ENCODE peak calls at places on chromosomes 4 and X, in five cellular contexts. U is IMR-90, X is GM12878, B is SK-N-SH, A is K562. Q is an unnamed sample.

GRCh38 chrX:63750846-63751245 is 34.2 kb downstream of the ARHGEF9 start:
- DNase-seq in X (no peak), B (no peak), U (no peak), A (no peak), Q (no peak)

GRCh38 chr4:24473309-24473721 is 111.0 kb downstream of the DHX15 start:
- DNase-seq in U (peak; percentile 27), B (peak; percentile 25), X (no peak), A (no peak), Q (no peak)

GRCh38 chrX:107775000-107775733 is 420 bp downstream of the TSC22D3 start:
- DNase-seq in B (no peak), X (no peak), A (no peak), U (no peak), Q (peak; percentile 7)

GRCh38 chr4:159504634-159505033 is 401.8 kb downstream of the RAPGEF2 start:
- DNase-seq in X (no peak), U (no peak), B (no peak), A (no peak), Q (no peak)

GRCh38 chr4:88002786-88003185 is 4.6 kb upstream of the PKD2 start:
- DNase-seq in B (no peak), U (no peak), X (no peak), A (no peak), Q (no peak)

GRCh38 chrX:95382799-95383198 is 1301.8 kb upstream of the DIAPH2 start:
- DNase-seq in U (no peak), B (no peak), A (no peak), X (no peak), Q (no peak)

GRCh38 chr4:76748649-76749048 is 149.3 kb downstream of the SOWAHB start:
- DNase-seq in U (peak; percentile 41), X (no peak), B (peak; percentile 56), A (no peak), Q (peak; percentile 13)

GRCh38 chr4:101349346-101350064 is 2.2 kb upstream of the PPP3CA start:
- DNase-seq in X (no peak), B (peak; percentile 36), U (no peak), A (no peak), Q (peak; percentile 61)

GRCh38 chr4:2399631-2400190 is 18.7 kb downstream of the ZFYVE28 start:
- DNase-seq in B (no peak), A (no peak), X (no peak), U (no peak), Q (no peak)

GRCh38 chr4:182881928-182882327 is 35.3 kb downstream of the DCTD start:
- DNase-seq in U (no peak), X (no peak), B (peak; percentile 85), A (no peak), Q (no peak)

GRCh38 chrX:42615161-42615563 is 162.8 kb downstream of the PPP1R2C start:
- DNase-seq in U (no peak), X (no peak), B (no peak), A (no peak), Q (no peak)

GRCh38 chr4:82713856-82714255 is 84.7 kb downstream of the SCD5 start:
- DNase-seq in X (no peak), U (peak; percentile 24), B (no peak), A (no peak), Q (no peak)

DNA sequence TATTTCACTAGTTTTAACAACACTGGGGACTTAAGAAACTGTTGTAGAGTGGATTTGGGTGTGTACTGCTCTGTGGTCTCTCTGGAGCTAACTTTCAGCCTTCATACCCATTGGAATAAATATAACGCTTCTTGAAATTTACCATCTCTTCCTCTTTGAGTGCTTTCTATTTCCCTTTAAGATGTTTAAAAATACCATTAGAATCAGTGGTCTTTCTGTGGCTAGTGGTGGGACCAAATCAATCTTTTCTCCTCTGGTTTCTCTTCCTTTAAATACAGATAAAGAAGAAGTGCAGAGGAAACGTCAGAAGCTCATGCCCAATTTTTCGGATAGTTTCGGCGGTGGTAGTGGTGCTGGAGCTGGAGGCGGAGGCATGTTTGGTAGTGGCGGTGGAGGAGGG is 92.0 kb downstream of the NFKB1 start:
- DNase-seq in A (no peak), U (no peak), X (no peak), B (no peak), Q (no peak)
- TF ChIP-seq RCOR1 in A (no peak), U (no peak), X (no peak), B (no peak), Q (no peak)

GRCh38 chrX:24148118-24148517 is 1.4 kb upstream of the ZFX start:
- DNase-seq in B (no peak), A (no peak), U (peak; percentile 11), X (no peak), Q (no peak)
- TF ChIP-seq RCOR1 in B (no peak), A (no peak), U (no peak), X (no peak), Q (no peak)

GRCh38 chr4:156738756-156739155 is 232.8 kb downstream of the PDGFC start:
- DNase-seq in B (no peak), X (no peak), A (no peak), U (no peak), Q (no peak)
- TF ChIP-seq RCOR1 in B (no peak), X (no peak), A (no peak), U (no peak), Q (no peak)

GRCh38 chr4:47326067-47326466 is 137.4 kb downstream of the COMMD8 start:
- DNase-seq in U (no peak), X (no peak), A (no peak), B (no peak), Q (no peak)
- TF ChIP-seq RCOR1 in U (no peak), X (no peak), A (no peak), B (no peak), Q (no peak)

GRCh38 chrX:38500886-38501285 is 60.5 kb upstream of the TSPAN7 start:
- DNase-seq in X (no peak), U (no peak), A (no peak), B (no peak), Q (no peak)
- TF ChIP-seq RCOR1 in X (no peak), U (no peak), A (no peak), B (no peak), Q (no peak)

GRCh38 chrX:39756086-39756883 is 341.5 kb downstream of the BCOR start:
- DNase-seq in X (no peak), B (no peak), U (no peak), A (no peak), Q (peak; percentile 35)

GRCh38 chrX:39755152-39756032 is 342.4 kb downstream of the BCOR start:
- DNase-seq in A (peak; percentile 75), U (peak; percentile 93), B (peak; percentile 50), X (no peak), Q (peak; percentile 81)

GRCh38 chrX:39752820-39753219 is 344.9 kb downstream of the BCOR start:
- DNase-seq in X (no peak), U (peak; percentile 29), B (no peak), A (no peak), Q (no peak)

GRCh38 chrX:39750798-39751197 is 347.0 kb downstream of the BCOR start:
- DNase-seq in U (no peak), X (no peak), A (no peak), B (no peak), Q (no peak)

DNA sequence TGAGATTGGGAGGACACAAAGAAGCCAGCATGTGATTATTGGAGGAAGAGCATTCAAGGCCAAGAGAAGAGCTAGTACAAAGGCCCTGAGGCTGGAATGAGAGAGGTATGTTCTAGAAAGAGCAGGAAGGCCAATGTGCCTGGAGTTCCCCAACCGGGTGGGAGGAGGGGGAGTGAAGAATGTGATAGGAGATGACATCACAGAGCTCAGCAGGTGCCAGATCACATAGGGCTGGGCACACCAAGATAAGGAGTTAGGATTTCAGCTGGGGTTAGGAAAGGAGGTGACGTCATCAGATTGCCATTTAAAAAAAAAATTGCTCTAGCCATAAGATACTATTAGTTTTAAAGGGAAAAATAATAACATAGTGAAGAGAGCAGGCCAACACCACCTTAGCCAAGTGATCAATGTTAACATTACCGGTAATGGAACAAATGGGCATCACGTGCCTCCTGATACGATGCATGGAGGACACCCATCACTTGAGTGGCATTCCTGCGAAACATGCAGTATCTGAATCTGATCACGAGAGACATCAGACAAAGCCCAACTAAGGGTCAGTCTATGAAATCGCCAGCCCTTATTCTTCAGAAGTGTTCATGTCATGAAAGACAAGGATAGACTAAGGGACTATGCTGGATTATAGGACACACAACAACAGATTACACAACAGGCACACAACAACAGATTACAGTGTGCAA is 344.3 kb downstream of the BCOR start:
- DNase-seq in B (no peak), A (peak; percentile 65), U (peak; percentile 73), X (no peak), Q (peak; percentile 80)
- TF ChIP-seq RCOR1 in B (no peak), A (no peak), U (peak; percentile 20), X (no peak), Q (no peak)

GRCh38 chrX:44439242-44439641 is 95.8 kb upstream of the EFHC2 start:
- DNase-seq in X (no peak), U (no peak), A (no peak), B (no peak), Q (no peak)
- TF ChIP-seq RCOR1 in X (no peak), U (no peak), A (no peak), B (no peak), Q (no peak)

DNA sequence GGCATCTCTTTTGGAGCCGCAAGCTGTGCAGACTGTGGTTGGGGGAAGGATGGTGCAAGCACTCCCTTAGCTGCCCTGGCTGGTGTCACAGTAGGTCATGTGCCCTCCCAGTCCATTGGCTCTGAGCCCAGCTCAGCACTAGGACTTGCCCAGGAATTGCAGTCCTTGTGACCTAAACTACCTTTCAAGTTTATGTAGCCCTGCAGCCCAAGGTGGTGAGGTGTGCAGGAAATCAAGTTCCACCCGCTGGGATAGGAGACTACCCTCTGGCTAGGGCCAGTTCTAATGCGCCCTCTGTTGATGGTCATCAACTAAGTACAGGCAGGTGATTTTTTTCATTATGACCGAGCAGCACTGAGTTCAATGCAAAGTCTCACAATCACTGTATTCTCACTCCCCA is 335.2 kb downstream of the UBE2NL start:
- DNase-seq in B (no peak), A (no peak), X (no peak), U (no peak), Q (no peak)
- TF ChIP-seq RCOR1 in B (no peak), A (no peak), X (no peak), U (no peak), Q (no peak)

Q was measured in A549.